ENCODE peak calls at places on chromosome 16, in eight cellular contexts. M is small intestine, W is foreskin fibroblast, S is BJ, A is heart right ventricle, L is epithelial cell of esophagus, C is lung, H is hepatocyte. N is an unnamed sample.

GRCh38 chr16:86517652-86518258 is 7.4 kb downstream of the FOXF1 start:
- DNase-seq in A (peak), C (peak), H (peak), L (peak), S (no peak), M (peak), W (peak), N (peak)

GRCh38 chr16:17404903-17405691 is 65.7 kb downstream of the XYLT1 start:
- DNase-seq in W (peak), H (no peak), C (peak), S (no peak), A (peak), L (no peak), M (no peak), N (peak)

GRCh38 chr16:71428385-71428784 is 13.5 kb downstream of the TLE7 start:
- DNase-seq in A (no peak), L (no peak), C (no peak), H (no peak), W (no peak), M (no peak), S (no peak), N (no peak)

GRCh38 chr16:54123766-54124165 is 162.8 kb downstream of the IRX3 start:
- DNase-seq in W (no peak), H (no peak), C (no peak), L (no peak), M (no peak), A (no peak), S (no peak), N (no peak)

GRCh38 chr16:12964466-12964865 is 63.1 kb downstream of the SHISA9 start:
- DNase-seq in L (no peak), A (no peak), M (no peak), S (no peak), H (no peak), C (no peak), W (no peak), N (no peak)

GRCh38 chr16:53213542-53213941 is 158.8 kb downstream of the CHD9 start:
- DNase-seq in L (no peak), W (no peak), M (no peak), A (no peak), S (no peak), H (no peak), C (no peak), N (no peak)

GRCh38 chr16:55542459-55543082 is 23.9 kb upstream of the CAPNS2 start:
- DNase-seq in W (peak), S (peak), L (peak), M (no peak), A (no peak), C (no peak), H (no peak), N (no peak)

GRCh38 chr16:14007460-14007859 is 63.7 kb upstream of the MRTFB start:
- DNase-seq in W (peak), M (no peak), A (no peak), H (no peak), C (no peak), L (peak), S (peak), N (no peak)

GRCh38 chr16:14564881-14565687 is 65.0 kb downstream of the PARN start:
- DNase-seq in C (no peak), L (peak), A (no peak), W (peak), M (peak), S (peak), H (peak), N (no peak)

GRCh38 chr16:1217526-1217925 is 7.5 kb downstream of the TPSG1 start:
- DNase-seq in H (no peak), W (no peak), C (no peak), M (no peak), A (no peak), L (no peak), S (no peak), N (no peak)

GRCh38 chr16:10641953-10642949 is 52.5 kb downstream of the TEKT5 start:
- DNase-seq in M (no peak), W (no peak), L (no peak), C (no peak), H (no peak), S (no peak), A (no peak), N (no peak)

GRCh38 chr16:76583466-76583865 is 306.3 kb downstream of the CNTNAP4 start:
- DNase-seq in H (peak), S (no peak), L (peak), A (peak), C (no peak), M (no peak), W (no peak), N (no peak)

GRCh38 chr16:21626659-21627277 is 25.6 kb downstream of the IGSF6 start:
- DNase-seq in C (no peak), H (peak), M (peak), A (no peak), W (peak), L (peak), S (peak), N (no peak)

GRCh38 chr16:88591577-88592021 is 21.4 kb downstream of the ZC3H18 start:
- DNase-seq in A (peak), C (no peak), W (no peak), H (no peak), M (no peak), L (no peak), S (no peak), N (peak)

DNA sequence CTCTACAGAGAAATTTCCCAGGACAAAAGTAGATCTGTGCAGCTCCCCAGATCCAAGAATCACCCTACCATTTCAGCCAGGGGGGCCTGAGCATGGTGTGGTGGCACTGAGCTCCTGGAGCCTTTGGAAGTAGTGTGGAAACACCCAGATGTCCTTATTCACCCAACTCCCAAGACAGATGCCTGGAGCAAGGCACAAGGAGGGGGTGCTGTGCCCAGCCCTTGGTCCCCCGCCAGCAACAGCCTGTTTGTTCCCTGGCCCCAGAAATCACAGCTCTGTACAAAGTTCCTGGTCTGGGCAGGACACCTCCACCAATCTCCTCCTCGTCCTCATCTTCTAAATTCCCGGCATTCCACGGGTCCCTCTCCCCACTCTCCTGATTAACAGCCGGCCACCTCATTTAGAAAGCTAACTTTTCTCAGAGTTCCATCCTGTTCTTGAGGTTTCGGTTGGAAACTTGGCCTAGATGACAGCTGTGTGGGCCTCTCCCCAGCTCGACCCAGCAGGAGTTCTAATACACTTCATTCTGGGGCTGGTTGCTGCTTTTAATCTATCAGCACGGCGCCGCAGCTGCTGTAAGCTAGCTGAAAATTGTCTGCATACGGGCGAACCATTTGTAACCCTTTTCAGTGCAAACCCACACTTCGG is 191.1 kb downstream of the C16orf78 start:
- DNase-seq in C (no peak), M (no peak), A (no peak), W (peak), L (no peak), H (no peak), S (no peak), N (no peak)
- H3K4me3 ChIP-seq in C (no peak), M (no peak), A (no peak), W (no peak), L (no peak), H (no peak), S (no peak), N (no peak)

GRCh38 chr16:58948244-58948643 is 214.1 kb upstream of the GOT2 start:
- DNase-seq in W (no peak), S (peak), L (no peak), C (no peak), M (no peak), A (no peak), H (no peak), N (no peak)
- H3K4me3 ChIP-seq in W (no peak), S (no peak), L (no peak), C (no peak), M (no peak), A (no peak), H (no peak), N (no peak)

GRCh38 chr16:11727945-11728543 is 14.6 kb downstream of the TXNDC11 start:
- DNase-seq in W (no peak), L (no peak), M (no peak), C (no peak), A (no peak), H (no peak), S (no peak), N (no peak)
- H3K4me3 ChIP-seq in W (no peak), L (no peak), M (no peak), C (no peak), A (no peak), H (no peak), S (no peak), N (no peak)

GRCh38 chr16:67391424-67392300 is 1.6 kb downstream of the TPPP3 start:
- DNase-seq in L (no peak), W (no peak), A (no peak), M (no peak), S (no peak), C (no peak), H (no peak), N (no peak)
- H3K4me3 ChIP-seq in L (no peak), W (no peak), A (peak), M (no peak), S (no peak), C (no peak), H (no peak), N (peak)

GRCh38 chr16:4904942-4905615 is 31.9 kb downstream of the PPL start:
- DNase-seq in M (no peak), W (no peak), L (no peak), A (no peak), S (no peak), H (no peak), C (no peak), N (no peak)
- H3K4me3 ChIP-seq in M (no peak), W (no peak), L (no peak), A (no peak), S (no peak), H (no peak), C (no peak), N (no peak)

DNA sequence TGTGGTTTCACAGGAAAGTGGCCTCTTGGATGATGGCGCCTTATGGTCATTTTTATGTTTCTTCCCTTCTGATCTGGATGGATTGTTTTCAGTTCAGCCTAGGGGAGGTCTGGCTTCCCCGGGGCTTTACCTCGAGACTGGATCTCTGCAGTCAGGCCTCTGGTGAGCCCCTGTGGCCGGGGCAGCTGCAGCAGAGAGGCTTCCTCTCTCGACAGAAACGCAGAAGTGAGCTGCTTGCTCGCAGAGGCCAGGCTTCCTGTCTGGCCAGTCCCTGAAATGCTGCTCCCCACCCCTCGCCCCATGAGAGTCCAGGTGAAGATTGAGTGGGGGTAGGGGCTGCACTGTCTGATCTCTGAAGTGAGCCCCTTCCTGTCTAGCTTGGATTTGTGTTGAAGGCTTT is 44.0 kb downstream of the PLCG2 start:
- DNase-seq in C (no peak), W (no peak), H (no peak), M (no peak), A (no peak), L (no peak), S (no peak), N (no peak)
- H3K4me3 ChIP-seq in C (peak), W (no peak), H (no peak), M (no peak), A (no peak), L (no peak), S (no peak), N (no peak)

GRCh38 chr16:3112058-3112880 is at the start of gene ZNF205:
- DNase-seq in A (peak), S (no peak), W (peak), H (peak), C (peak), L (peak), M (peak), N (no peak)
- H3K4me3 ChIP-seq in A (peak), S (peak), W (peak), H (peak), C (peak), L (peak), M (peak), N (peak)

GRCh38 chr16:82011199-82011641 is at the start of gene SDR42E1:
- DNase-seq in S (no peak), L (peak), W (no peak), H (no peak), M (peak), A (no peak), C (peak), N (no peak)
- H3K4me3 ChIP-seq in S (peak), L (peak), W (no peak), H (no peak), M (peak), A (peak), C (peak), N (peak)

N was measured in esophagus muscularis mucosa.